ENCODE peak calls at places on chromosome 16, in six cellular contexts. N is hepatic stellate cell, F is epithelial cell of proximal tubule, I is COR-L47, X is adipocyte, T is left ventricle myocardium inferior. V is an unnamed sample.

GRCh38 chr16:17261197-17261858 is 209.4 kb downstream of the XYLT1 start:
- DNase-seq in N (no peak), F (no peak), I (no peak), X (no peak), T (no peak), V (no peak)

GRCh38 chr16:81179219-81179618 is 59.3 kb upstream of the BCO1 start:
- DNase-seq in N (no peak), F (no peak), I (no peak), X (no peak), T (no peak), V (no peak)

GRCh38 chr16:4401510-4401909 is 14.9 kb downstream of the CORO7 start:
- DNase-seq in N (no peak), F (no peak), I (no peak), X (no peak), T (no peak), V (no peak)

GRCh38 chr16:1106659-1107058 is 10.6 kb upstream of the C1QTNF8 start:
- DNase-seq in N (no peak), F (no peak), I (no peak), X (no peak), T (no peak), V (no peak)

GRCh38 chr16:9374076-9374475 is 282.6 kb downstream of the HAPSTR1 start:
- DNase-seq in N (no peak), F (no peak), I (no peak), X (no peak), T (no peak), V (no peak)

GRCh38 chr16:26983426-26983825 is 83.3 kb upstream of the C16orf82 start:
- DNase-seq in N (peak), F (no peak), I (no peak), X (no peak), T (no peak), V (no peak)

GRCh38 chr16:4057439-4057877 is 58.8 kb downstream of the ADCY9 start:
- DNase-seq in N (no peak), F (no peak), I (no peak), X (no peak), T (no peak), V (no peak)

GRCh38 chr16:72565137-72565536 is 393.2 kb upstream of the PMFBP1 start:
- DNase-seq in N (no peak), F (no peak), I (no peak), X (no peak), T (no peak), V (no peak)

GRCh38 chr16:85556456-85557082 is 56.6 kb upstream of the GSE1 start:
- DNase-seq in N (peak), F (no peak), I (no peak), X (peak), T (no peak), V (no peak)

GRCh38 chr16:66270333-66270927 is 96.1 kb upstream of the CDH5 start:
- DNase-seq in N (peak), F (no peak), I (peak), X (peak), T (peak), V (no peak)

GRCh38 chr16:59067207-59067606 is 333.1 kb upstream of the GOT2 start:
- DNase-seq in N (no peak), F (peak), I (no peak), X (no peak), T (no peak), V (no peak)

GRCh38 chr16:31118223-31119155 is 1.0 kb downstream of the KAT8 start:
- DNase-seq in N (peak), F (no peak), I (no peak), X (peak), T (no peak), V (no peak)

GRCh38 chr16:2675714-2676113 is 6.6 kb upstream of the KCTD5 start:
- DNase-seq in N (no peak), F (no peak), I (no peak), X (no peak), T (no peak), V (no peak)

GRCh38 chr16:87056083-87056482 is 261.1 kb downstream of the C16orf95 start:
- DNase-seq in N (peak), F (no peak), I (no peak), X (peak), T (no peak), V (no peak)

GRCh38 chr16:22668318-22668717 is 145.6 kb upstream of the HS3ST2 start:
- DNase-seq in N (no peak), F (no peak), I (no peak), X (no peak), T (no peak), V (no peak)

V was measured in NCI-H1105.